ENCODE peak calls at places on chromosomes 7 and 10, in seven cellular contexts. J is IMR-90, A is breast epithelium, D is PC-9, R is brain microvascular endothelial cell, S is A673, B is GM23338. U is an unnamed sample.

GRCh38 chr7:84490661-84491060 is 296.1 kb upstream of the SEMA3A start:
- DNase-seq in J (no peak), A (no peak), D (no peak), R (peak), S (no peak), B (peak), U (no peak)

GRCh38 chr10:116892873-116893685 is 43.8 kb downstream of the ENO4 start:
- DNase-seq in J (no peak), A (no peak), D (no peak), R (peak), S (peak), B (no peak), U (no peak)

GRCh38 chr7:71473366-71473967 is 341.5 kb downstream of the GALNT17 start:
- DNase-seq in J (no peak), A (no peak), D (no peak), R (no peak), S (no peak), B (peak), U (no peak)

GRCh38 chr7:137715101-137715500 is 131.7 kb downstream of the DGKI start:
- DNase-seq in J (peak), A (no peak), D (no peak), R (no peak), S (no peak), B (no peak), U (no peak)

GRCh38 chr10:48469516-48470020 is 135.3 kb downstream of the ARHGAP22 start:
- DNase-seq in J (no peak), A (peak), D (no peak), R (no peak), S (no peak), B (no peak), U (no peak)

GRCh38 chr10:34520084-34520483 is 295.0 kb downstream of the PARD3 start:
- DNase-seq in J (no peak), A (no peak), D (peak), R (no peak), S (peak), B (no peak), U (no peak)

GRCh38 chr7:31068006-31068675 is 16.0 kb downstream of the ADCYAP1R1 start:
- DNase-seq in J (no peak), A (no peak), D (no peak), R (no peak), S (no peak), B (no peak), U (no peak)

GRCh38 chr7:7136423-7136822 is 45.9 kb upstream of the C1GALT1 start:
- DNase-seq in J (no peak), A (no peak), D (no peak), R (peak), S (no peak), B (no peak), U (no peak)

GRCh38 chr10:119659951-119660350 is 8.8 kb downstream of the BAG3 start:
- DNase-seq in J (no peak), A (no peak), D (no peak), R (no peak), S (no peak), B (no peak), U (no peak)

GRCh38 chr10:69801434-69802315 is at the start of gene COL13A1:
- DNase-seq in J (peak), A (no peak), D (peak), R (peak), S (peak), B (peak), U (no peak)

GRCh38 chr7:50721160-50721559 is 61.5 kb downstream of the GRB10 start:
- DNase-seq in J (no peak), A (peak), D (no peak), R (peak), S (no peak), B (no peak), U (no peak)

GRCh38 chr7:129169705-129170319 is 18.6 kb upstream of the SMO start:
- DNase-seq in J (no peak), A (no peak), D (no peak), R (no peak), S (no peak), B (peak), U (no peak)

GRCh38 chr7:148289630-148290029 is 300.9 kb upstream of the C7orf33 start:
- DNase-seq in J (no peak), A (no peak), D (no peak), R (no peak), S (no peak), B (no peak), U (no peak)

GRCh38 chr7:1026721-1027151 is 17.6 kb upstream of the GPR146 start:
- DNase-seq in J (no peak), A (no peak), D (no peak), R (no peak), S (no peak), B (no peak), U (no peak)

GRCh38 chr7:142813262-142813661 is 41.6 kb upstream of the EPHB6 start:
- DNase-seq in J (peak), A (no peak), D (peak), R (peak), S (no peak), B (peak), U (no peak)

GRCh38 chr7:16129431-16130126 is 291.8 kb downstream of the CRPPA start:
- DNase-seq in J (peak), A (no peak), D (peak), R (peak), S (peak), B (no peak), U (no peak)

GRCh38 chr7:37441405-37441797 is 7.3 kb downstream of the ELMO1 start:
- DNase-seq in J (no peak), A (no peak), D (no peak), R (no peak), S (no peak), B (no peak), U (no peak)

GRCh38 chr7:3267928-3268690 is 32.9 kb upstream of the SDK1 start:
- DNase-seq in J (peak), A (no peak), D (peak), R (peak), S (no peak), B (no peak), U (no peak)

GRCh38 chr7:34839645-34840044 is 181.6 kb downstream of the NPSR1 start:
- DNase-seq in J (no peak), A (no peak), D (no peak), R (no peak), S (no peak), B (no peak), U (no peak)

GRCh38 chr7:101996876-101997275 is 179.4 kb downstream of the CUX1 start:
- DNase-seq in J (no peak), A (no peak), D (no peak), R (no peak), S (no peak), B (no peak), U (no peak)

GRCh38 chr10:79385804-79386531 is 38.7 kb downstream of the PPIF start:
- DNase-seq in J (no peak), A (no peak), D (no peak), R (no peak), S (no peak), B (peak), U (peak)

GRCh38 chr7:15921576-15921975 is 235.1 kb upstream of the MEOX2 start:
- DNase-seq in J (peak), A (no peak), D (no peak), R (peak), S (no peak), B (no peak), U (no peak)

GRCh38 chr10:98467506-98468318 is 21.0 kb upstream of the HPS1 start:
- DNase-seq in J (peak), A (peak), D (peak), R (peak), S (peak), B (peak), U (peak)

GRCh38 chr7:98057157-98057556 is 49.5 kb upstream of the LMTK2 start:
- DNase-seq in J (no peak), A (no peak), D (no peak), R (no peak), S (no peak), B (no peak), U (no peak)

GRCh38 chr10:30813872-30814471 is 184.4 kb upstream of the LYZL2 start:
- DNase-seq in J (peak), A (no peak), D (no peak), R (peak), S (no peak), B (no peak), U (no peak)

GRCh38 chr10:11225935-11226334 is 208.3 kb downstream of the CELF2 start:
- DNase-seq in J (no peak), A (no peak), D (no peak), R (no peak), S (no peak), B (no peak), U (no peak)

GRCh38 chr7:157234271-157234670 is 95.5 kb downstream of the UBE3C start:
- DNase-seq in J (no peak), A (no peak), D (no peak), R (no peak), S (no peak), B (no peak), U (no peak)

GRCh38 chr10:72044417-72045041 is 43.8 kb downstream of the SPOCK2 start:
- DNase-seq in J (peak), A (no peak), D (no peak), R (no peak), S (no peak), B (no peak), U (peak)

GRCh38 chr7:81752318-81752714 is 17.5 kb downstream of the HGF start:
- DNase-seq in J (no peak), A (no peak), D (no peak), R (no peak), S (no peak), B (no peak), U (no peak)

GRCh38 chr10:78248651-78249464 is 215.2 kb downstream of the RPS24 start:
- DNase-seq in J (peak), A (no peak), D (no peak), R (no peak), S (no peak), B (no peak), U (peak)

GRCh38 chr10:51000164-51000563 is 74.1 kb upstream of the PRKG1 start:
- DNase-seq in J (peak), A (no peak), D (no peak), R (peak), S (peak), B (no peak), U (no peak)

GRCh38 chr10:132248455-132249231 is 59.1 kb downstream of the STK32C start:
- DNase-seq in J (no peak), A (peak), D (no peak), R (no peak), S (peak), B (peak), U (no peak)

GRCh38 chr7:2967238-2967637 is 76.4 kb downstream of the CARD11 start:
- DNase-seq in J (no peak), A (no peak), D (no peak), R (no peak), S (no peak), B (no peak), U (no peak)

GRCh38 chr7:103679156-103680132 is 233.4 kb upstream of the SLC26A5 start:
- DNase-seq in J (peak), A (no peak), D (no peak), R (no peak), S (no peak), B (no peak), U (no peak)

GRCh38 chr10:114309111-114309651 is 70.1 kb downstream of the VWA2 start:
- DNase-seq in J (peak), A (no peak), D (no peak), R (peak), S (no peak), B (no peak), U (no peak)

GRCh38 chr7:17633099-17633498 is 307.2 kb downstream of the SNX13 start:
- DNase-seq in J (peak), A (no peak), D (peak), R (peak), S (no peak), B (no peak), U (no peak)

GRCh38 chr7:117322741-117323584 is at the start of gene WNT2:
- DNase-seq in J (peak), A (no peak), D (no peak), R (no peak), S (peak), B (peak), U (no peak)

GRCh38 chr7:117323877-117324699 is 1.2 kb upstream of the WNT2 start:
- DNase-seq in J (peak), A (no peak), D (no peak), R (peak), S (peak), B (peak), U (no peak)

GRCh38 chr7:117324940-117325339 is 2.1 kb upstream of the WNT2 start:
- DNase-seq in J (no peak), A (no peak), D (no peak), R (no peak), S (no peak), B (peak), U (no peak)

GRCh38 chr7:117323585-117323876 is 673 bp upstream of the WNT2 start:
- DNase-seq in J (no peak), A (no peak), D (no peak), R (peak), S (no peak), B (peak), U (no peak)

GRCh38 chr7:117325836-117326235 is 3.0 kb upstream of the WNT2 start:
- DNase-seq in J (peak), A (no peak), D (no peak), R (no peak), S (no peak), B (no peak), U (no peak)
- H3K27ac ChIP-seq in J (no peak), A (no peak), D (no peak), R (no peak), S (no peak), B (no peak), U (no peak)

GRCh38 chr7:100566018-100566531 is 7.6 kb downstream of the SAP25 start:
- DNase-seq in J (no peak), A (peak), D (peak), R (no peak), S (no peak), B (no peak), U (no peak)

GRCh38 chr7:100568936-100569844 is 4.5 kb downstream of the SAP25 start:
- DNase-seq in J (no peak), A (peak), D (no peak), R (no peak), S (peak), B (peak), U (peak)

GRCh38 chr7:100567751-100568175 is 5.9 kb downstream of the SAP25 start:
- DNase-seq in J (no peak), A (no peak), D (peak), R (no peak), S (no peak), B (peak), U (no peak)

GRCh38 chr7:100568176-100568935 is 5.3 kb downstream of the SAP25 start:
- DNase-seq in J (no peak), A (peak), D (no peak), R (no peak), S (no peak), B (no peak), U (no peak)

GRCh38 chr7:100567045-100567730 is 6.5 kb downstream of the SAP25 start:
- DNase-seq in J (no peak), A (peak), D (peak), R (no peak), S (no peak), B (no peak), U (no peak)
- H3K27ac ChIP-seq in J (no peak), A (no peak), D (no peak), R (no peak), S (peak), B (no peak), U (no peak)

DNA sequence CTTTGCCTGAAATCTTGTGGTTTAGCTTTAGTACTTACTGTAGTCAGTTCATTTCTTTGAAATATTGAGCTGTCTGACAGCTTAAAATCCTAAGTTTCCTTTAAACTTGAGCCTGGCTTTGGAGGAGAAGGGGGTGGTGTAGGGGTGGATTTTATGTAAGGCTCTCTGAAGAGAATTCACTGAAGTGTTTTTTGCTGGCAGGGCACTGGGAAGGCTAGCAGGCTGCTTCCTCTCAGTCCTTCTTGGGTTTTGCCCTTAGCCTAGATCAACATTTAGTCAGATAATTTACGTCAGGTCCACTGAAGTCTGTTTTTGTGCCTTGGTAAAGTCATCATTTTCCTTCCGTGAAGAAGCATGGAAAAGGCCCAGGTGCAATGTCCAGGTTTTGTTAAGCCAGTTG is 516.6 kb downstream of the AUTS2 start:
- DNase-seq in J (no peak), A (no peak), D (no peak), R (no peak), S (no peak), B (no peak), U (no peak)
- H3K27ac ChIP-seq in J (no peak), A (no peak), D (no peak), R (no peak), S (no peak), B (no peak), U (no peak)

DNA sequence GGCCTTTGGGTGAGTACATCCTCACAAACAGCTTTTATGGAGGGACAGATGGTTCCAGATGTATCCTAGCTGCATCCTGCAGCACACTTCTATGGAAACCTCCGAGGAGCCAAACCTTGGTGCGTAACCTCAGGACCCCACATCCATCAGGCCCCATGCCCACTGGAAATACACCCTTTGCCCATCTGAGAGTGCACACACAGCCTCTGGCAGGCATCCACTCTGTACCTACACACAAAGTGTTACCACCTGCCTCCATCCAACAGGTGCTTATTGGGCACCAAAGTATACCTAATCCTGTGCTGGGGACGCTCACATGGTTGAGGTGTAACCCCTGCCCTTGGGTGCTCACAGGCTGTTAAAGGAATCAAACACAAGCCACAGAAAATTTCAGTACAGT is 117.9 kb downstream of the ADCY1 start:
- DNase-seq in J (no peak), A (no peak), D (no peak), R (no peak), S (no peak), B (no peak), U (no peak)
- H3K27ac ChIP-seq in J (no peak), A (no peak), D (no peak), R (no peak), S (no peak), B (no peak), U (no peak)

DNA sequence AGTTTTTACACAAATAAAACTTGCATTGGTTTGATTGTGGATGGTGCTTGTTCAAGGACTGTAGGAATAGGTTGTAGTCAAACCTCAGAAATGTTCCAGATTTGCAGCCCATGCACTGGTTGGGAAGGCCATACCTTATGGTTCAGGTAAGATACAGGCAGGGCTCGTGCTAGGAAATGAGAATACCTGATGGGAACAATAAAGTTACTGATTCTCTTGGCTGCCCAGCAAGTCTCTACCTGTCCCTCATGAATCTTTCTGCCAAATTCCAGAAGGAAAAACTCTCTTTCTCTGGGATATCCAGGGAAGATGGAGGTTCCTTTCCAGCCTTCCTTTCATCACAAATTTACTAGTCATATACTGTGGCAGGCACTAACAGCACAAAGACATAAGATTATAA is 53.8 kb downstream of the TFAM start:
- DNase-seq in J (no peak), A (no peak), D (no peak), R (no peak), S (no peak), B (no peak), U (no peak)
- H3K27ac ChIP-seq in J (peak), A (peak), D (no peak), R (peak), S (no peak), B (no peak), U (no peak)

GRCh38 chr10:61898435-61898778 is 3.1 kb upstream of the ARID5B start:
- DNase-seq in J (no peak), A (no peak), D (no peak), R (no peak), S (peak), B (no peak), U (no peak)

GRCh38 chr10:61896854-61897661 is 4.4 kb upstream of the ARID5B start:
- DNase-seq in J (peak), A (peak), D (no peak), R (peak), S (peak), B (peak), U (no peak)

GRCh38 chr10:61899663-61899996 is 1.9 kb upstream of the ARID5B start:
- DNase-seq in J (no peak), A (no peak), D (no peak), R (no peak), S (no peak), B (no peak), U (no peak)

GRCh38 chr10:61899045-61899444 is 2.5 kb upstream of the ARID5B start:
- DNase-seq in J (peak), A (no peak), D (peak), R (peak), S (peak), B (no peak), U (no peak)

DNA sequence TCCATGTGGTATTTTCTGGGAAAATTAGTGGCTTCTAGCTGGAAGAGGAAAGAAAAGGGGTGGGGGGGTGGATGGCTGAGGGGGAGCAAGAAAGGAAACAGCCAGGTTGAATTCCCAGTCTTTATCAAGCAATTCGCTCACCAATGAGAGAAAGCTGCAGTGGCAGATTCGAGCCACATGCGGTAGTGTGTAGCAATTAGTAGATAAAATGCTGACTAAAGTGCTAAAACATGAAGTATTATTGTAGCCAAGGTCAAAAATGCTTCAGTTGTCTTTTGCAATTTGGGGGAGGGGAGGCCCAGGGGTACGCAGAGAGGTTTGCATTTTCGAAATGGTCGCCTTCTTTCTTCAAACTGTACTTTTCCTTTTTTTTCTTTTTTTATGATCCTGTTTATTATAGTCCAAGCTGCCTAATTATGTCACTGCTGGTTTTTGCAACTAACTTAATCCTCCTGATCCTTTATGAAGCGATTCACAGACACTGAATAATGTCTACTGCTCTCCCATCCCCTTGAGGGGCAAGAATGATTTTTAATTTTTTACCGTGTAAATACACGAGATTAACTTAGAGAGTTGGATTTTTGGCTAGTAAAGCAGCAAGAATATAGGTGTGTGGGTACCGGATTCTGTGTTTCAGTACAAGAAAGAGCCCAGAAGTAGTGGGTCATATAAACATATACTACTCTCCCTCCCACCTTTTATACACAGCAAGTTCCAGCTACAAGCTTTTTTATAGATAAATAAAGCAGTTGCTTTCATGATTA is 3.6 kb upstream of the ARID5B start:
- DNase-seq in J (peak), A (no peak), D (no peak), R (peak), S (peak), B (peak), U (peak)
- H3K27ac ChIP-seq in J (peak), A (peak), D (no peak), R (no peak), S (peak), B (no peak), U (peak)